ENCODE peak calls at places on chromosomes 16 and 17, in six cellular contexts. K, H, X, T, B and O are unnamed samples.

GRCh38 chr16:86363836-86364618 is 146.3 kb upstream of the FOXF1 start:
- DNase-seq in K (no peak), H (no peak), X (no peak), T (peak), B (no peak), O (no peak)

GRCh38 chr16:30371248-30371816 is 1.0 kb upstream of the TBC1D10B start:
- DNase-seq in K (no peak), H (no peak), X (no peak), T (no peak), B (no peak), O (no peak)

GRCh38 chr16:87358696-87359095 is 24.9 kb downstream of the FBXO31 start:
- DNase-seq in K (no peak), H (no peak), X (no peak), T (no peak), B (no peak), O (no peak)

GRCh38 chr16:85052536-85052935 is 24.9 kb downstream of the KIAA0513 start:
- DNase-seq in K (no peak), H (no peak), X (no peak), T (no peak), B (no peak), O (no peak)

GRCh38 chr17:50062323-50063243 is 6.7 kb downstream of the ITGA3 start:
- DNase-seq in K (peak), H (no peak), X (no peak), T (peak), B (peak), O (peak)

GRCh38 chr17:9844153-9844552 is 18.4 kb downstream of the GLP2R start:
- DNase-seq in K (no peak), H (no peak), X (no peak), T (no peak), B (no peak), O (no peak)

GRCh38 chr16:1430759-1431496 is at the start of gene PERCC1:
- DNase-seq in K (no peak), H (no peak), X (no peak), T (no peak), B (no peak), O (no peak)

GRCh38 chr17:56319531-56319930 is 166.3 kb downstream of the ANKFN1 start:
- DNase-seq in K (no peak), H (peak), X (no peak), T (no peak), B (no peak), O (peak)

GRCh38 chr17:63937319-63937718 is 5.2 kb upstream of the CD79B start:
- DNase-seq in K (no peak), H (no peak), X (no peak), T (no peak), B (no peak), O (no peak)

GRCh38 chr16:72739577-72739976 is 308.4 kb downstream of the ZFHX3 start:
- DNase-seq in K (peak), H (no peak), X (no peak), T (no peak), B (no peak), O (peak)

GRCh38 chr16:24178496-24178895 is 77.6 kb upstream of the CACNG3 start:
- DNase-seq in K (no peak), H (peak), X (no peak), T (no peak), B (no peak), O (no peak)

GRCh38 chr16:89248196-89249005 is 30.9 kb downstream of the ZNF778 start:
- DNase-seq in K (no peak), H (no peak), X (no peak), T (no peak), B (no peak), O (no peak)

GRCh38 chr16:31109622-31110021 is 1.4 kb downstream of the BCKDK start:
- DNase-seq in K (no peak), H (no peak), X (no peak), T (no peak), B (no peak), O (no peak)

GRCh38 chr16:88839026-88839529 is 17.7 kb downstream of the GALNS start:
- DNase-seq in K (no peak), H (no peak), X (no peak), T (peak), B (peak), O (no peak)

GRCh38 chr17:29589524-29590260 is at the start of gene GIT1:
- DNase-seq in K (no peak), H (peak), X (peak), T (peak), B (peak), O (no peak)

GRCh38 chr16:30900588-30900987 is 4.2 kb downstream of the CTF1 start:
- DNase-seq in K (no peak), H (no peak), X (no peak), T (no peak), B (no peak), O (no peak)

GRCh38 chr17:824372-824771 is 42.2 kb downstream of the MRM3 start:
- DNase-seq in K (no peak), H (no peak), X (no peak), T (no peak), B (no peak), O (no peak)

GRCh38 chr17:82332669-82333278 is 792 bp downstream of the SECTM1 start:
- DNase-seq in K (no peak), H (no peak), X (no peak), T (peak), B (peak), O (no peak)

GRCh38 chr16:4123617-4124300 is 7.5 kb upstream of the ADCY9 start:
- DNase-seq in K (peak), H (no peak), X (no peak), T (peak), B (no peak), O (no peak)

GRCh38 chr16:21684199-21684598 is 20.4 kb downstream of the OTOA start:
- DNase-seq in K (no peak), H (peak), X (no peak), T (no peak), B (no peak), O (no peak)

DNA sequence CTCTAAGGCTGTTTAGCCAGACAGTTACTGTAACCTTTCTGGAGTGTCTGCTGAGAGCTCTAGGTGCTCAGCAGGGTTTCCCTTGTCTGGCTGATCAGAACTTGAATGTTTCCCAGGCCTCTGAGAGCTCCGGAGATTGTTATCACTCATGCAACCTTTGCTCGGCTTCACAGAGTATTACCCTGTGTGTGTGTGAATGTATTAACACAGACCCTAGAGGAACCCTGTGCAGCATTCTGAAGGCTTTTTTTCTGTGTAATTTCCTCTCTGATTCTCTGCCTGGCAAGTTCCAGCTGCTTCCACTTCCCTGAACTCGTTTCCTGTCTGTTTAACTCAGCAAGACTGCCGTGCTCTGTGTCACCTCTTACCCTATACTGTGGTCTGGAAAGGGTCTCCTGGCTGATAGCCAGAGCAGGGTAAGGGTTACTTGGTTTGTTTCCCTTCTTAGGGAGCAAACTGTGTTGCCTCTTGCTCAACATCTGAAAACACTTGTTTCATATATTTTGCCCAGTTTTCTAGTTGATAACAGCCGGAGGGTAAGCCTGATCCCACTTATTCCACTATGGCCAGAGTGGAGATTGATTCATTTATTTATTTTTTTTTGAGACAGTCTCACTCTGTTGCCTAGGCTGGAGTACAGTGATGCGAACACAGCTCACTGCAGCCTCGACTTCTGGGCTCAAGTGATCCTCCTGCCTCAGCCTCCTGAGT is 21.7 kb downstream of the PRMT7 start:
- DNase-seq in K (no peak), H (peak), X (no peak), T (peak), B (no peak), O (peak)
- H3K4me3 ChIP-seq in K (no peak), H (no peak), X (no peak), T (no peak), B (no peak), O (no peak)

GRCh38 chr17:36721560-36722120 is 120.3 kb downstream of the MRM1 start:
- DNase-seq in K (no peak), H (no peak), X (no peak), T (no peak), B (no peak), O (no peak)
- H3K4me3 ChIP-seq in K (peak), H (no peak), X (peak), T (peak), B (peak), O (peak)

DNA sequence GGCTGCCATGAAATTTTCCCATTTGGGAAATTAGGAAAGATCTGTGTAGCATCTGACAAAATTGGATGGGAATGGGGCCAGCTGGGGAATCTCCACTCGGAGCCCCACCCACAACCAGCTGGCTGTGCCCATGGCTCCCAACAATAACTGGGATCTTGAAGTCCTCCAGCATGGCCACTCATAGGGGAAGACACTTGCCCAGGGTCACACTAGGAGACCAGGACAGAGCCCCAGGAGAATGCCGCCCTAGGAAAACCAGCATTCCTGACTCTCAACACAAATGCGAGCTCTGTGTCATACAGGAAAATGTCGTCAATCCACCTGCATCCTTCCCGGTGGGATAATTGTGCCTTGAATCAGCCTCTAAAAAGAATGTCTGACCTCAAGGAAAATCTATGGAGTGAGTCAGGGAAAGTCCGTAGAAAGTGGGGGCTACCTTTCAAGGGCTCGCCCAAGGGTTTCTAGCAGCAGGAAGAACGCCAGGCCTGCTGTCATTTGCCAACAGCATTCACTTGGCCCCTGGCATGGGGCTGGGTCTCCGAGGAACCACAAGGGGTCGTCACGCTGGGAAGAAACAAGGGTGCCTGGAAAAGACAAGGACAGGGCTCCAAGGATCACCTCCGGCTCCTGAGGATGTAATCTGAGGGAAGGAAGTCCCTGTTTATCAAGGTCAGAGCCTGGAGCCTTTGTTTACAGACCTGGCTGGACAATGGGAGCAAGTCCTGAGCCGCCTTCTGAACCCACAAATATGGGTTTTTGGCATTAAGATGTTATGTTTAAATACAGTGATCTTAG is 15.9 kb downstream of the CDH5 start:
- DNase-seq in K (no peak), H (no peak), X (no peak), T (no peak), B (peak), O (peak)
- H3K4me3 ChIP-seq in K (no peak), H (no peak), X (no peak), T (no peak), B (no peak), O (no peak)

DNA sequence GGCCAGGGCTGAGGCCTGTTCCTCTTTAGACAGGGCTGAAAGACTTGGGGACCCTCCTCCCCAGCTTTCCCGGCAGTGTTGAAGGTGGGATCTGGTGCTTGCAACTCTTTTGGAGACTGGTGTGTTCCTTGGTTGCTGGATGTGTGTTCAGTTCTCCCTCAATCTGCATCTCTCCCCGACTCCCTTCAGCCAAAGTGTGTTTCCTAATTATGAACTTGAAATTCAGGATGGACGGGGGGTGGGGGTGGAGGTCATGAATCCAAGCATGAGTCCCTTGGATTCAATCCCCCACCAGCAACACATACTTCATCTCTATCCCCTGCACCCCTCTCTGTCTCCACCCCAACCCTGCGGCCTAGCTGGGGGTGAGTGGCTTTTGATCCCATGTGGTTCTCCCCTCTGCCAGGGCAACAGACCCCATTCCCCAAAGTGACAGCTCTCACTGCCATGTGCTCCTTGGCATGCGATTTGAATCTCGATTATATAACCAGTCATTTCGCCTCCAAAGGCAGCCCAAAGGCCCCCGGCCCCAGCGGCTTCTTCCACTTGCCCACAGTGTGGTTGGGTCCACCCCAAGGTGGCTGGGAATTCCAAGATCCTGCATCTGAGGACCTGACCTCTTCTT is 1.3 kb downstream of the ARHGAP23 start:
- DNase-seq in K (no peak), H (no peak), X (no peak), T (no peak), B (no peak), O (no peak)
- H3K4me3 ChIP-seq in K (peak), H (peak), X (peak), T (no peak), B (peak), O (peak)

DNA sequence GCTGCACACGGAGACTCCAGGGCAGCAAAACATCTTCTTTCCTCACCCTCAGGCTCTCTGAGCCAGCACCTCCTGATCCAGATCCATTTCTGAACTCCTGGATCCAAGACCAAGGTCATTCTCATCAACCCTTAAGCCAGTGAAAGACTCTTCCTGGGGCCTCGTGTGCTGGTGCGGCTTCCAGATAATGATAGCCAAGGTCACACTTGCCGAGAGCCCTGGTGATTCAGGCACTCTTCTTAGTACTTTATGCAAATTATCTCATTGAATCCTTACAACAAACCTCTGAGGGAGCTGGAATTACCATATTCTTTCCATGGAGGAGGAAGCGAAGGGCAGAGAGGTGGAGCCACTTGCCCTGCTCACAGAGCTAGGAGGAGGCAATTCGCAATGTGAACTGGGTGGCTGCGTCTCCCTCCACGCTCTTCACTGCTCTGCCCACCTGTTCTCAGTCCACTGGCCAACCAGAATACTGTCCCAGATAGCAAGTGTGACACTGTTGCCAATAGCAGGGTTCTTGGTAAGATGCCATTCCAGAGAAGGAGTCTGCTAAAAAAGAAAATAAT is 409.6 kb downstream of the SNX29 start:
- DNase-seq in K (no peak), H (no peak), X (no peak), T (no peak), B (no peak), O (no peak)
- H3K4me3 ChIP-seq in K (no peak), H (no peak), X (no peak), T (no peak), B (no peak), O (no peak)

GRCh38 chr16:56669840-56670639 is 426 bp downstream of the MT1H start:
- DNase-seq in K (no peak), H (no peak), X (no peak), T (no peak), B (no peak), O (no peak)
- H3K4me3 ChIP-seq in K (no peak), H (no peak), X (no peak), T (no peak), B (no peak), O (no peak)

DNA sequence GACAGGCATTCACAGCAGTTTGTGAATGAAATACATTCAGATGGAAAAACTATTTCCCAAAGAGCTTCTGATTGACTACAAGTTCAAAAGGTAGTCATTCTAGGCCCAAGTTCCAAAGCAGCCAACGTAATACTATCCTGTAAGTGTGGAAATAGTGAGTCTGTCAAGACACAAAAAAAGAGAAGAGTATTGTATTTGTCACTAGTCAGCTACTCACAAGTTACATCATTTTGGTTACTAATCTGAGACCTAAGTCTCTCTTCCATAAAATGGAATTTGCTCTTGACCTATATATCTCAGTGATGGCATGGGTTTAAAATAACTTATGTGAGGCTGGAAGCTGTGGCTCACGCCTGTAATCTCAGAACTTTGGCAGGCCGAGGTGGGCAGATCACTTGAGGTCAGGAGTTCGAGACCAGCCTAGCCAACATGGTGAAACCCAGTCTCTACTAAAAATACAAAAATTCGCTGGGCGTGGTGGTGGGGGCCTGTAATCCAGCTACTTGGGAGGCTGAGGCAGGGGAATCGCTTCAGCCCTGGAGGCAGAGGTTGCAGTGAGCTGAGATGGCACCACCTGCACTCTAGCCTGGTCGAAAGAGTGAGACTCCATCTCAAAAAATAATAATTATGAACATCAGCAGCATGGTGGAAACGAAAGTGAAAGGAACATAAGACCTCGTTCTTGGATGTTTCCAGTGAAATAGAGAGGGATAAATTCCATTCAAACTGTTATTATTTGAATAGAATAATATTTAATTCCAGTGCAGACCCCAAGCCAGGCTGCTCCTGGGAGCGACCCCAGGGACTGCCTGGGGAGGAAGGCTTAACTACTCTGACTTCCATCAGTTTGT is 2.9 kb downstream of the CMC2 start:
- DNase-seq in K (peak), H (peak), X (no peak), T (no peak), B (no peak), O (no peak)
- H3K4me3 ChIP-seq in K (peak), H (peak), X (no peak), T (no peak), B (peak), O (no peak)

DNA sequence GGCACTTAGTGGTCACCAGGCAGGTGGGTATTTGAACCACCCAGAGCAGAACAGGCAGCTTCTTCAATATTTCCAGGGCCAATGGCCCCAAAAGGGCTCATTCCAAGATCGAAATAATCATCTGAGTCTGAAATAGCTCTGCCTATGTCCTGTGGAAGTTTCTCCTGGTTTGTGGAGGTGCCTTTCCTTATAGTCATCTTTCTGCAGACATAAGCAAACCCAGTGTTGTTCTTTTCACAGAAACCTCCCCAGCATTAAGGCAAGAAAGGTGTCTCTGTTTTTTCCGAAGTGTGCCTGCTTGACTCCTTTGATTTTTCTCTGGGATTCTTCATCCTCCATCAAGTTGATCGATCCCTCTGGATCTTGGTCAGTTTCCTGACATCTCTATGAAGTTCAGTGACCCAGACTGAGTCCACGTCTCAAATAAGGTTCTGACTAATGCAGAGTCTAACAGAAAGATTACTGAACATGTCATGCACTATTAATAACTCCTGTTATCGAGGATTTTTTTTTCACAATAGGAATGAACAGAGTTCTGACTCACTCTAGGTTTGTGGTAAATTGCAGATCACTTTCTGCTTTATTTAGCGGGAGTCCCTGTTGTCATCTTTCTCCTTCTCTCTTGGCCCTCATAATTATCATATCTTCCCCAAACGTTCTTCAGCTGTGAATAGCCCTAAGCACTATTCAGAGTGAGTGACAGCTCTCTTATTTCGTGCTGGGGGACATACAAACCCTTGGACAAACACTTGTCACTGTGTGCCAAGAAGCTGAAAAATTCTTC is 1.5 kb downstream of the LRRC3C start:
- DNase-seq in K (peak), H (no peak), X (no peak), T (no peak), B (no peak), O (peak)
- H3K4me3 ChIP-seq in K (peak), H (peak), X (no peak), T (no peak), B (no peak), O (no peak)